ENCODE peak calls at places on chromosome 20, in five cellular contexts. G is pancreas, J is fibroblast of lung, Q is endothelial cell of umbilical vein, A is OCI-LY7. O is an unnamed sample.
A peak's percentile ranks its signal among the peaks of the same experiment; 100 is the strongest.

GRCh38 chr20:47927385-47927851 is 142.1 kb upstream of the SULF2 start:
- DNase-seq in J (peak; percentile 7), A (no peak), Q (no peak), G (no peak), O (no peak)

GRCh38 chr20:53930651-53931504 is 139.5 kb downstream of the BCAS1 start:
- DNase-seq in A (peak; percentile 26), J (no peak), G (no peak), Q (no peak), O (no peak)

GRCh38 chr20:61939691-61940360 is 125.9 kb downstream of the TAF4 start:
- DNase-seq in Q (no peak), J (no peak), A (no peak), G (no peak), O (no peak)

GRCh38 chr20:3648941-3649340 is 14.3 kb downstream of the GFRA4 start:
- DNase-seq in G (no peak), A (no peak), Q (no peak), J (no peak), O (no peak)

GRCh38 chr20:5784735-5785134 is 34.5 kb downstream of the SHLD1 start:
- DNase-seq in A (no peak), Q (no peak), G (no peak), J (no peak), O (no peak)

GRCh38 chr20:32820000-32820697 is 395 bp downstream of the MAPRE1 start:
- DNase-seq in G (peak; percentile 86), J (peak; percentile 42), Q (peak; percentile 64), A (peak; percentile 90), O (no peak)

GRCh38 chr20:36575066-36575743 is 1.8 kb downstream of the TGIF2 start:
- DNase-seq in J (peak; percentile 45), A (peak; percentile 55), G (peak; percentile 80), Q (peak; percentile 72), O (no peak)

GRCh38 chr20:10939297-10939949 is 265.6 kb upstream of the JAG1 start:
- DNase-seq in A (no peak), G (no peak), Q (no peak), J (peak; percentile 12), O (no peak)

GRCh38 chr20:3461911-3462677 is 8.7 kb upstream of the ATRN start:
- DNase-seq in G (no peak), A (no peak), Q (no peak), J (no peak), O (no peak)

GRCh38 chr20:24158271-24158670 is 169.7 kb upstream of the GGTLC1 start:
- DNase-seq in G (no peak), Q (no peak), A (no peak), J (no peak), O (no peak)

GRCh38 chr20:62006482-62006881 is 59.2 kb downstream of the TAF4 start:
- DNase-seq in G (no peak), Q (no peak), J (no peak), A (no peak), O (no peak)

GRCh38 chr20:57659789-57660509 is 39.7 kb upstream of the ZBP1 start:
- DNase-seq in Q (no peak), J (no peak), A (no peak), G (peak; percentile 46), O (no peak)

GRCh38 chr20:6142348-6142993 is 19.6 kb upstream of the FERMT1 start:
- DNase-seq in A (peak; percentile 60), Q (peak; percentile 64), G (no peak), J (peak; percentile 70), O (no peak)

GRCh38 chr20:62043131-62043914 is 22.4 kb downstream of the TAF4 start:
- DNase-seq in J (peak; percentile 37), Q (no peak), G (no peak), A (no peak), O (no peak)

GRCh38 chr20:21609221-21609620 is 95.4 kb upstream of the NKX2-2 start:
- DNase-seq in J (no peak), G (no peak), A (no peak), Q (no peak), O (no peak)

GRCh38 chr20:11401988-11402387 is 515.7 kb upstream of the BTBD3 start:
- DNase-seq in A (no peak), J (no peak), G (no peak), Q (no peak), O (no peak)

GRCh38 chr20:54668271-54669053 is 193.1 kb downstream of the DOK5 start:
- DNase-seq in G (peak; percentile 63), Q (peak; percentile 34), J (peak; percentile 12), A (peak; percentile 15), O (no peak)

GRCh38 chr20:61621381-61621780 is 369.3 kb downstream of the CDH4 start:
- DNase-seq in J (no peak), Q (no peak), G (no peak), A (no peak), O (no peak)

GRCh38 chr20:32368930-32369329 is 10.8 kb downstream of the ASXL1 start:
- DNase-seq in J (no peak), Q (no peak), A (peak; percentile 38), G (no peak), O (no peak)

GRCh38 chr20:4060054-4060795 is 44.9 kb upstream of the RNF24 start:
- DNase-seq in G (peak; percentile 68), Q (no peak), J (no peak), A (no peak), O (no peak)

GRCh38 chr20:24651171-24651972 is 181.9 kb downstream of the SYNDIG1 start:
- DNase-seq in G (no peak), Q (no peak), A (no peak), J (peak; percentile 89), O (no peak)

GRCh38 chr20:9136114-9136513 is 67.2 kb downstream of the PLCB4 start:
- DNase-seq in Q (peak; percentile 79), A (no peak), J (no peak), G (no peak), O (no peak)

GRCh38 chr20:4713401-4713800 is 8.3 kb upstream of the PRND start:
- DNase-seq in Q (no peak), G (no peak), J (no peak), A (no peak), O (no peak)

GRCh38 chr20:21191839-21192238 is 66.0 kb downstream of the KIZ start:
- DNase-seq in A (no peak), J (no peak), G (no peak), Q (no peak), O (no peak)

GRCh38 chr20:52972190-52972937 is at the start of gene TSHZ2:
- DNase-seq in A (no peak), Q (no peak), J (peak; percentile 73), G (peak; percentile 65), O (no peak)

GRCh38 chr20:24998631-24999445 is 6.3 kb upstream of the APMAP start:
- DNase-seq in Q (no peak), A (no peak), G (no peak), J (no peak), O (no peak)

GRCh38 chr20:25629816-25630499 is 6.1 kb upstream of the NANP start:
- DNase-seq in Q (no peak), A (no peak), J (no peak), G (no peak), O (no peak)

GRCh38 chr20:41818991-41819390 is 200.8 kb upstream of the CHD6 start:
- DNase-seq in J (no peak), Q (no peak), G (no peak), A (no peak), O (no peak)

GRCh38 chr20:59159091-59159821 is 4.4 kb upstream of the ZNF831 start:
- DNase-seq in A (no peak), Q (no peak), J (no peak), G (no peak), O (no peak)
- TF ChIP-seq CTCF in A (no peak), Q (no peak), J (no peak), G (no peak), O (no peak)

GRCh38 chr20:49706548-49707517 is 6.8 kb downstream of the B4GALT5 start:
- DNase-seq in J (no peak), Q (no peak), G (no peak), A (no peak), O (no peak)

GRCh38 chr20:49704932-49705336 is 8.7 kb downstream of the B4GALT5 start:
- DNase-seq in Q (no peak), A (peak; percentile 62), J (no peak), G (no peak), O (no peak)

GRCh38 chr20:49701313-49701731 is 12.4 kb downstream of the B4GALT5 start:
- DNase-seq in G (no peak), A (no peak), Q (peak; percentile 58), J (peak; percentile 36), O (no peak)

GRCh38 chr20:49701916-49702315 is 11.8 kb downstream of the B4GALT5 start:
- DNase-seq in Q (peak; percentile 34), J (no peak), A (no peak), G (no peak), O (no peak)

DNA sequence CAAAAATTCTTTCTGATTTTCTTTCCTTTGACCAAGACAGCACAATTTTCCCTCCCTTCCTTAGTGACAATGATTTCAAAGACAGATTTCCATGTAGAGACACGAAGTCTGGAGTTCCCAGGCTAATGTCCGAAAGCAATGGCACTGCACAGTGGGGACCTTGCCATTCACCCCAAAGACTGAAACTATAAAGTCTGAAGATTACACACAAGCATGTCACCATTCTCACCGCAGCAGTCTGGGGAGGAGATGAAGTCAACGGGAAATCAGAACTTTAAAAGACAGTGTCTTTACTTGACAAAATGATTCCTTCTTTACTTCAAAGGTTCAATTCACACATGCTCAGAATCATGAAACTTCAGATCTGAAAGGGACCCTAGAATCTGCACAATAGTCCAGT is 8.3 kb downstream of the B4GALT5 start:
- DNase-seq in Q (no peak), A (no peak), G (no peak), J (no peak), O (no peak)
- H3K4me3 ChIP-seq in Q (no peak overlapping the region), A (peak overlapping the region; percentile 17), G (no peak overlapping the region), J (no peak overlapping the region), O (no peak overlapping the region)

GRCh38 chr20:13947719-13948118 is 42.7 kb downstream of the SEL1L2 start:
- DNase-seq in A (no peak), J (no peak), Q (no peak), G (no peak), O (no peak)

DNA sequence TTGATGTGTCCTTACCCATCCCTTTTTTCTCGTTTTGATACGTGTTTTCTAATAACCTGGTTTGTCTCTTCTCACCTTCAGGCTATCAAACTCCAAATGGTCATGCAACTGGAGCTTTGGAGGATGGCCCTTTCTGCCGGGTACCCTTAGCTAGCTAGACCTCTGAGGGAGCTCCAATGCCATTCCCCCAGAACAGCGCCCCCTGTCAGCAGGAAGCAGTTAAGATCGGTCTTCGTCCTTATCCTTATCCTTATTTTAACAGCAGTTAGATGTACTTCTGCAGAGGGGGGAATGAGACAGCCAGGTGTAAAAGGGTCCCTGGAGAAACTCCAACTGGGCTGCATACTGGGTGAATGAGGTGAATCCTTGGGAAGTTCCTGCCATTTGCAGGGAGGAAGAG is 37.2 kb downstream of the SEL1L2 start:
- DNase-seq in G (no peak), J (no peak), Q (no peak), A (no peak), O (no peak)
- TF ChIP-seq CTCF in G (no peak), J (no peak), Q (no peak), A (peak; percentile 61), O (peak; percentile 18)

GRCh38 chr20:50691585-50692552 is 527 bp upstream of the RIPOR3 start:
- DNase-seq in A (no peak), G (no peak), Q (no peak), J (peak; percentile 59), O (no peak)

GRCh38 chr20:50690979-50691584 is at the start of gene RIPOR3:
- DNase-seq in A (no peak), G (no peak), J (no peak), Q (no peak), O (no peak)

GRCh38 chr20:50688256-50688655 is 3.1 kb downstream of the RIPOR3 start:
- DNase-seq in A (no peak), Q (no peak), G (no peak), J (no peak), O (no peak)

GRCh38 chr20:50690562-50690978 is 772 bp downstream of the RIPOR3 start:
- DNase-seq in G (no peak), Q (no peak), A (no peak), J (no peak), O (no peak)

GRCh38 chr20:50689864-50690263 is 1.5 kb downstream of the RIPOR3 start:
- DNase-seq in G (peak; percentile 71), J (peak; percentile 36), Q (no peak), A (no peak), O (no peak)
- H3K4me3 ChIP-seq in G (peak overlapping the region; percentile 26), J (peak overlapping the region; percentile 67), Q (no peak overlapping the region), A (no peak overlapping the region), O (no peak overlapping the region)

O was measured in epithelial cell of proximal tubule.